ENCODE peak calls at places on chromosomes 13 and 19, in five cellular contexts. S, T, I, K and W are unnamed samples.

GRCh38 chr13:50589139-50589538 is 254.4 kb downstream of the DLEU7 start:
- DNase-seq in S (no peak), I (no peak), T (no peak), K (no peak), W (no peak)

GRCh38 chr19:18419195-18419698 is at the start of gene SSBP4:
- DNase-seq in K (no peak), S (peak), T (peak), I (no peak), W (no peak)

GRCh38 chr13:48066310-48066989 is 28.5 kb downstream of the MED4 start:
- DNase-seq in K (no peak), T (no peak), S (no peak), I (no peak), W (no peak)

GRCh38 chr13:95698047-95698749 is 21.3 kb downstream of the DNAJC3 start:
- DNase-seq in T (no peak), K (no peak), S (peak), I (no peak), W (no peak)

GRCh38 chr19:45959517-45960025 is 14.1 kb downstream of the NOVA2 start:
- DNase-seq in S (no peak), I (no peak), T (no peak), K (no peak), W (no peak)

GRCh38 chr19:51099070-51099382 is 9.2 kb downstream of the CTU1 start:
- DNase-seq in S (no peak), I (no peak), T (no peak), K (no peak), W (no peak)

GRCh38 chr19:38869836-38870607 is 8.1 kb downstream of the RINL start:
- DNase-seq in S (no peak), I (peak), T (peak), K (peak), W (peak)

GRCh38 chr19:15323496-15324235 is 8.7 kb downstream of the BRD4 start:
- DNase-seq in T (peak), I (peak), K (peak), S (no peak), W (peak)

GRCh38 chr19:19276386-19276785 is 3.3 kb upstream of the TM6SF2 start:
- DNase-seq in K (no peak), S (no peak), T (no peak), I (no peak), W (no peak)

GRCh38 chr13:73300718-73301425 is 242.1 kb downstream of the KLF5 start:
- DNase-seq in T (no peak), K (no peak), I (no peak), S (peak), W (no peak)

GRCh38 chr19:19460761-19461265 is 54.5 kb downstream of the TSSK6 start:
- DNase-seq in K (peak), T (peak), I (peak), S (no peak), W (no peak)

GRCh38 chr19:46976845-46977320 is 42.8 kb upstream of the NPAS1 start:
- DNase-seq in K (peak), S (no peak), T (no peak), I (no peak), W (no peak)

GRCh38 chr19:58572026-58572817 is 913 bp downstream of the MZF1 start:
- DNase-seq in S (no peak), K (no peak), I (no peak), T (no peak), W (peak)

GRCh38 chr13:70714993-70715392 is 606.7 kb upstream of the KLHL1 start:
- DNase-seq in K (no peak), T (no peak), I (no peak), S (no peak), W (no peak)
- TF ChIP-seq CTCF in K (no peak), T (no peak), I (no peak), S (no peak), W (no peak)

DNA sequence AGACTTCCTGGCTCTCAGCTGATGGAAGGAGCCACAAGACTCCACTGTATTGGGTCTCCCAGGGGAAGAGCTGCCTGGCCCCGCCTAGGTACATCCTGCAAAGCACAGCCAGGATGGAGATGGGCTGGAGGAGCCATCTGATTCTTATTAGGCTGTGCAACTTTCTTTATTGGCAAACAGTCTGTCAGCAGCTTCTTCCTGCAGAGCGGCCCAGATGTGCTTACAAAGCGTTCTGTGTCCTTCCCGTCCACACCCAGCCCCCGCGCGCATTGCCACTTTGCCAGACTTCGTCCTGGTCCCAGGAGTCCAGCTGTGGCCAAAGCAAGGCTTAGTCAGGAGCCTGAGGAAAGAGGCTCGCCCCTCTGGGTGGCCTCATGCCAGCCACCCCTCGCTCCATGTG is 409.3 kb downstream of the ZNF536 start:
- DNase-seq in T (no peak), S (no peak), I (no peak), K (peak), W (no peak)
- TF ChIP-seq CTCF in T (no peak), S (no peak), I (no peak), K (no peak), W (no peak)

GRCh38 chr13:45519473-45519872 is 54.7 kb downstream of the COG3 start:
- DNase-seq in K (no peak), T (no peak), I (no peak), S (no peak), W (no peak)
- TF ChIP-seq CTCF in K (no peak), T (no peak), I (no peak), S (no peak), W (no peak)

GRCh38 chr13:70098669-70099068 is 9.0 kb upstream of the ATXN8OS start:
- DNase-seq in S (no peak), I (no peak), K (no peak), T (no peak), W (no peak)
- TF ChIP-seq CTCF in S (no peak), I (no peak), K (peak), T (peak), W (no peak)

GRCh38 chr19:33629826-33630375 is 8.1 kb downstream of the CHST8 start:
- DNase-seq in S (no peak), T (no peak), I (no peak), K (no peak), W (peak)

GRCh38 chr19:33630880-33631627 is 9.3 kb downstream of the CHST8 start:
- DNase-seq in K (no peak), T (no peak), I (no peak), S (no peak), W (peak)

GRCh38 chr19:33627962-33628839 is 6.4 kb downstream of the CHST8 start:
- DNase-seq in I (no peak), T (no peak), S (no peak), K (no peak), W (peak)

GRCh38 chr19:33627526-33627925 is 5.8 kb downstream of the CHST8 start:
- DNase-seq in S (no peak), I (no peak), T (no peak), K (no peak), W (no peak)

GRCh38 chr19:33628921-33629825 is 7.4 kb downstream of the CHST8 start:
- DNase-seq in I (no peak), S (no peak), K (no peak), T (no peak), W (peak)
- TF ChIP-seq CTCF in I (no peak), S (no peak), K (no peak), T (no peak), W (no peak)

GRCh38 chr19:35851213-35852028 is 883 bp downstream of the NPHS1 start:
- DNase-seq in I (no peak), K (no peak), T (no peak), S (no peak), W (no peak)
- TF ChIP-seq CTCF in I (no peak), K (no peak), T (no peak), S (no peak), W (no peak)

GRCh38 chr13:45817833-45818232 is 33.7 kb downstream of the SIAH3 start:
- DNase-seq in K (no peak), T (no peak), I (no peak), S (no peak), W (peak)
- TF ChIP-seq CTCF in K (no peak), T (no peak), I (no peak), S (peak), W (no peak)

DNA sequence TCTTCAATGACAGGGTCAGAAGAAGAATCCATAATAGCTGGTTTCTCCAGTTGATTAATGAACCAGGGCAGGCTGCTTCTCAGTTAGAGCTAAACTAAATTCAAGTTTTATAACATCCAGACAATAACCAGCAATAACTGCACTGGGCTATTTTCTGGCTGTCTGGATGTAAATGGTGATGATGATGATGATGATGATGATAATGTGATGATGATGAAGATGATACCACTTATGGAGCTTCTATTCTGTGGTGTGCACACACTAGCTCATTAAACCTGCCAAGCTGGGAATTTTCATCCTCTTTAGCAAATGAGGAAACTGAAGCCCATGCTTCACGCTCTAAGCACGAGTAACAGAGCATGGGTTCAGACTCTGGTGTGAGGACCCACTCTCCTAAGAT is 132.2 kb downstream of the OXGR1 start:
- DNase-seq in I (no peak), S (no peak), T (no peak), K (no peak), W (no peak)
- TF ChIP-seq CTCF in I (no peak), S (no peak), T (no peak), K (no peak), W (no peak)

DNA sequence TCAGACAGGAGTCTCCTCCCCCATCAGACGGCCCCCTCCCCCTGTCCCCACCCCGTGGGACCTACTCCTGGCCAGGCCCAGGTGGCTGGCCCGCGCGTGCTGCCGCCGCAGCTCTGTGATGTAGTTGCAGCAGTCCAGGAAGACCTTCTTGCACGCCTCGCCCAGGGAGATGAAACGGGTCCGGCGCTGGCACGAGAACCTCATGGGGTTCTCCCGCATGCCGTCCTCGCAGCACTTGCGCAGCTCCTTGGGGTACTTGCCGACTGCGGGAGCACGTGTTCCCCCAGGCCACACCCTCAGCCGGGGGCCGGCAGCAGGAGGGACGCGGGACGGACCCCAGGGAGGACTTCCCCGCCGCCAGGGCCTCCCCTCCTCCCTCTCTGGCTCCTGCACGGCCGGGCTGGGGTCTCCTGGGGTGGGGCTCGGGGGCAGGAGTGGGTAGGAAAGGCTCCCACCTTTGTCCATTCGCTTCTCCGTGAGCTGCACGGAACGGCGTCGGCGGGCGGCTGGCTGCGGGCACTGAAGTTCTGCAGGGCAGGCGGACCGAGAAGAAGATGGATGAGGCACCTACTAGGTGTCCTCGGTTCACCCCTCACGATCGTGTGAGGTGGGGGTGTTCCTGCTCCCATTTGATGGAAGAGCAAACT is 13.3 kb downstream of the C3 start:
- DNase-seq in S (no peak), I (no peak), K (no peak), T (no peak), W (no peak)
- TF ChIP-seq CTCF in S (no peak), I (no peak), K (no peak), T (no peak), W (no peak)